ENCODE peak calls at places on chromosome 2, in five cellular contexts. H, O, N, F and T are unnamed samples.

GRCh38 chr2:120985174-120985996 is 249.7 kb downstream of the GLI2 start:
- DNase-seq in O (no peak), H (no peak), N (no peak), F (no peak), T (no peak)

GRCh38 chr2:159249955-159250723 is 36.4 kb downstream of the WDSUB1 start:
- DNase-seq in O (peak), H (peak), N (no peak), F (peak), T (no peak)

GRCh38 chr2:241808051-241808450 is 942 bp upstream of the NEU4 start:
- DNase-seq in N (no peak), F (no peak), O (no peak), H (no peak), T (peak)

GRCh38 chr2:218853766-218854165 is 5.8 kb upstream of the WNT6 start:
- DNase-seq in O (peak), H (no peak), F (no peak), N (no peak), T (no peak)

GRCh38 chr2:216568563-216568962 is 64.7 kb upstream of the IGFBP2 start:
- DNase-seq in O (no peak), F (no peak), N (no peak), H (no peak), T (no peak)

GRCh38 chr2:75047189-75047812 is 88.9 kb downstream of the POLE4 start:
- DNase-seq in H (peak), F (peak), N (no peak), O (no peak), T (peak)

GRCh38 chr2:230723363-230723762 is 10.7 kb downstream of the CAB39 start:
- DNase-seq in H (no peak), O (no peak), F (no peak), N (no peak), T (no peak)

GRCh38 chr2:190860985-190861721 is 19.5 kb upstream of the GLS start:
- DNase-seq in N (no peak), O (no peak), H (peak), F (peak), T (no peak)

GRCh38 chr2:217966399-217967068 is 36.3 kb downstream of the TNS1 start:
- DNase-seq in N (no peak), O (no peak), H (peak), F (peak), T (no peak)

GRCh38 chr2:60468390-60469085 is 84.9 kb downstream of the BCL11A start:
- DNase-seq in H (peak), F (no peak), O (no peak), N (no peak), T (peak)

GRCh38 chr2:69733338-69734039 is 8.4 kb upstream of the ANXA4 start:
- DNase-seq in F (no peak), O (no peak), H (no peak), N (no peak), T (no peak)

GRCh38 chr2:180416553-180417113 is 409.5 kb upstream of the CWC22 start:
- DNase-seq in O (no peak), F (no peak), H (no peak), N (no peak), T (no peak)

GRCh38 chr2:11466307-11467125 is 555 bp upstream of the E2F6 start:
- DNase-seq in N (no peak), F (no peak), H (no peak), O (no peak), T (no peak)

GRCh38 chr2:212030709-212031108 is 507.9 kb downstream of the ERBB4 start:
- DNase-seq in N (no peak), O (no peak), H (no peak), F (no peak), T (no peak)

GRCh38 chr2:239399404-239399999 is 1.3 kb downstream of the HDAC4 start:
- DNase-seq in O (no peak), H (no peak), F (peak), N (no peak), T (no peak)

GRCh38 chr2:29579495-29580178 is 341.7 kb downstream of the ALK start:
- DNase-seq in H (no peak), F (no peak), O (no peak), N (no peak), T (no peak)

GRCh38 chr2:74063486-74063885 is 78.8 kb downstream of the TET3 start:
- DNase-seq in F (no peak), N (no peak), H (peak), O (no peak), T (peak)

GRCh38 chr2:181371195-181371594 is 86.0 kb upstream of the ITGA4 start:
- DNase-seq in O (no peak), F (no peak), N (no peak), H (no peak), T (no peak)

GRCh38 chr2:170076189-170076588 is 101.8 kb upstream of the MYO3B start:
- DNase-seq in N (no peak), H (no peak), F (no peak), O (no peak), T (no peak)

GRCh38 chr2:88038263-88039105 is 17.1 kb downstream of the KRCC1 start:
- DNase-seq in O (peak), H (peak), N (no peak), F (peak), T (peak)

GRCh38 chr2:29336741-29337340 is 221.6 kb downstream of the CLIP4 start:
- DNase-seq in O (no peak), H (no peak), F (no peak), N (no peak), T (no peak)

GRCh38 chr2:104332733-104333132 is 521.2 kb upstream of the POU3F3 start:
- DNase-seq in F (no peak), O (peak), H (no peak), N (no peak), T (peak)

GRCh38 chr2:172196768-172197322 is 94.1 kb upstream of the DLX2 start:
- DNase-seq in N (no peak), O (no peak), H (peak), F (peak), T (no peak)

GRCh38 chr2:65057391-65058052 is 1.3 kb downstream of the CEP68 start:
- DNase-seq in N (no peak), F (peak), O (no peak), H (no peak), T (no peak)

GRCh38 chr2:152548996-152549395 is 168.3 kb downstream of the PRPF40A start:
- DNase-seq in H (no peak), N (no peak), O (no peak), F (peak), T (no peak)

GRCh38 chr2:205898744-205899143 is 187.2 kb downstream of the INO80D start:
- DNase-seq in H (no peak), N (no peak), F (peak), O (no peak), T (no peak)

GRCh38 chr2:195923889-195924288 is 144.7 kb downstream of the DNAH7 start:
- DNase-seq in F (no peak), H (no peak), N (no peak), O (no peak), T (no peak)

GRCh38 chr2:15636972-15637785 is 45.5 kb downstream of the DDX1 start:
- DNase-seq in N (peak), O (no peak), F (peak), H (peak), T (peak)

GRCh38 chr2:86068098-86069047 is 37.3 kb downstream of the POLR1A start:
- DNase-seq in N (no peak), H (peak), O (no peak), F (no peak), T (no peak)

GRCh38 chr2:20446280-20446916 is 476 bp upstream of the RHOB start:
- DNase-seq in N (no peak), O (no peak), H (peak), F (no peak), T (no peak)

GRCh38 chr2:47724221-47724981 is 58.5 kb upstream of the MSH6 start:
- DNase-seq in F (no peak), H (peak), O (peak), N (no peak), T (peak)

GRCh38 chr2:152298754-152299153 is 36.2 kb upstream of the FMNL2 start:
- DNase-seq in F (peak), N (no peak), O (no peak), H (no peak), T (no peak)

GRCh38 chr2:109171444-109172334 is 42.7 kb downstream of the SH3RF3 start:
- DNase-seq in O (peak), N (no peak), H (peak), F (peak), T (peak)
- H3K4me3 ChIP-seq in O (no peak), N (no peak), H (peak), F (peak), T (peak)

GRCh38 chr2:101082993-101083392 is 68.2 kb downstream of the TBC1D8 start:
- DNase-seq in H (no peak), N (no peak), F (no peak), O (no peak), T (no peak)
- H3K4me3 ChIP-seq in H (no peak), N (no peak), F (no peak), O (no peak), T (no peak)

DNA sequence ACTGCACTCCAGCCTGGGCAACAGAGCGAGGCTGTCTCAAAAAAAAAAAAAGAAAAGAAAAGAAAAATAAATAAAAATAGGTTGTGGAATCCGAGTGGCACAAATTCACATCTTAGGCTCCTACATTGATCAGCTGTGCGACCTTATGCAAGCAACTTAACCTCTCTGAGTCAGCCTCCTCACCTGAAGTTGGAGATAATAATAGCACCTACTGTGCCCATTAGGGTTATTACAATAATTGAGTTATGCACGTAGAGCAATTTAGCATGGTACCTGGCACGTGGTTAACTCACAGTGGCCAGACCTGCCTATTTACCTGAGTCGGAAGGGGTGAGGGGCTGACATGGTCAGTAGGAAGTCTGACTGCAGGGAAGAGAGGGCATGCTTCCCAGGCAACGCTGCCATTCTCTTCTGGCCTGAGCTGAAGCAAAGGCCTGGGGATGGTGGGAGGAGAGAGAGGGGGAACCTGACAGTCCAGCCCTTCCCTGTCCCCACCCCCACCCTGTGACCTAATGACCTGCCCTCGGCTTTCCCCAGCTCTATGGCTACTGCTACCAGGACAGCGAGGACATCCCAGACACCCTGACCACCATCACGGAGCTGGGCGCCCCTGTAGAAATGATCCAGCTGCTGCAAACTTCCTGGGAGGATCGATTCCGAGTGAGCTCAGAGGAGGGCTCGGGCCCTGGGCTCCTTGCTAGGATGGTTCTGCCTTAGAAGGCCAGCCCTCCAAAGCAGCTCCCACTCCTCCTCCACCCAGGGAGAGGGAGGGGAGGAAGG is 5.1 kb downstream of the PKDCC start:
- DNase-seq in F (peak), O (no peak), N (no peak), H (peak), T (no peak)
- H3K4me3 ChIP-seq in F (peak), O (no peak), N (no peak), H (no peak), T (no peak)

DNA sequence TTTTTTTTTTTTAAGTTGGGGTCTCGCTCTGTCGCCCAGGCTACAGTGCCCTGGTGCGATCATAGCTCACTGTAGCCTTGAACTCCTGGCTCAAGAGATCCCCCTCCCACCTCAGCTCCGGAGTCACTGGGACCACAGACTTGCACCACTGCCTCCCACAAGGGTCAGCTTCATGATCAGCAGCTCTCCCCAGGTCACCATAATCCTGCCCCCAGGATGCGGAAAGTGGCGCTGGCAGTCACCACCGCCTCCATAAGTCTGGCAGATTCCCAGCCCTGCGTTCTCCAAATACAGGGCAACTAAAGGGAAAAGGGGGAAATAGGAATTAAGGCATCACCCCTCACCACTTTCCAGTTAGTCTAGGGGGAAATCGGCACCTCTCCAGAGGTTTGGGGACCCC is 5.2 kb upstream of the ARID5A start:
- DNase-seq in F (no peak), N (no peak), O (no peak), H (no peak), T (no peak)
- H3K4me3 ChIP-seq in F (no peak), N (no peak), O (no peak), H (no peak), T (no peak)

GRCh38 chr2:223051580-223052375 is at the start of gene KCNE4:
- DNase-seq in F (peak), H (peak), O (no peak), N (no peak), T (peak)
- H3K4me3 ChIP-seq in F (peak), H (peak), O (peak), N (peak), T (peak)

DNA sequence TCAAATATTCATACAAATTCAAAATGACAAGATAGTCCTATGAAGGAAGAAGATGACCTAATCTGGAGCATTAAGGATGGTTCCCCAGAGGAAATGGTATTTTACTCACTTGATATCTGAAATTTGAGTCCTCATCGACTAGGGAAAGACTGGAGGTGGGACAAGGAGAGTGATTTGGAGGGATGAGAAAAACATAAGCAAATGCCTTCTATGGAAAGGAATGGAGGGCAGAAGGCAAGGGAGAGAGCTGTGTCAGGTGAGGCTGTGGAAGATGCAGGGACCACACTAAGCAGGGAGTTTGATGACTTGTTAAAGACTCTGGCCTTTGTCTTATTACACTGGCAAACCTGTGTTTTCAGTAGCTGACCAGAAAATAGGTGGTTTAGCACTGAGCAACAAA is 38.4 kb downstream of the CALCRL start:
- DNase-seq in N (no peak), H (no peak), F (no peak), O (no peak), T (no peak)
- H3K4me3 ChIP-seq in N (no peak), H (no peak), F (no peak), O (no peak), T (no peak)

GRCh38 chr2:54469484-54470053 is 13.4 kb downstream of the SPTBN1 start:
- DNase-seq in N (no peak), O (no peak), H (no peak), F (no peak), T (no peak)
- H3K4me3 ChIP-seq in N (no peak), O (no peak), H (no peak), F (no peak), T (no peak)